ENCODE peak calls at places on chromosomes 2 and 18, in four cellular contexts. I, E, W and Z are unnamed samples.

GRCh38 chr2:29615183-29615582 is 306.2 kb downstream of the ALK start:
- DNase-seq in E (no peak), I (no peak), W (no peak), Z (no peak)

GRCh38 chr2:166293984-166294383 is 81.8 kb downstream of the SCN9A start:
- DNase-seq in I (no peak), E (no peak), W (no peak), Z (no peak)

GRCh38 chr18:13112982-13113381 is 105.6 kb upstream of the LDLRAD4 start:
- DNase-seq in E (peak; percentile 75), W (peak; percentile 2), I (peak; percentile 81), Z (peak; percentile 84)

GRCh38 chr2:30310955-30311354 is 79.6 kb downstream of the LBH start:
- DNase-seq in E (no peak), I (no peak), W (no peak), Z (no peak)

GRCh38 chr2:28343971-28344715 is 48.5 kb upstream of the FOSL2 start:
- DNase-seq in W (no peak), E (no peak), I (no peak), Z (no peak)

GRCh38 chr2:216713691-216714411 is 18.5 kb upstream of the IGFBP5 start:
- DNase-seq in I (no peak), E (no peak), W (no peak), Z (no peak)

GRCh38 chr2:19358242-19359020 is at the start of gene OSR1:
- DNase-seq in I (peak; percentile 53), E (no peak), W (no peak), Z (peak; percentile 70)

GRCh38 chr18:40371673-40372072 is 1583.4 kb upstream of the PIK3C3 start:
- DNase-seq in I (no peak), E (no peak), W (no peak), Z (no peak)

GRCh38 chr2:3785220-3785889 is 82.0 kb downstream of the DCDC2C start:
- DNase-seq in I (no peak), W (no peak), E (no peak), Z (no peak)

GRCh38 chr2:144444418-144444817 is 75.5 kb downstream of the ZEB2 start:
- DNase-seq in E (no peak), W (no peak), I (no peak), Z (no peak)

GRCh38 chr2:13006407-13006806 is 289.7 kb downstream of the TRIB2 start:
- DNase-seq in E (no peak), I (no peak), W (no peak), Z (no peak)

GRCh38 chr2:96687266-96687665 is 44.7 kb downstream of the FER1L5 start:
- DNase-seq in E (no peak), I (peak; percentile 46), W (no peak), Z (no peak)

GRCh38 chr2:46325178-46325928 is 28.1 kb downstream of the EPAS1 start:
- DNase-seq in E (peak; percentile 54), W (no peak), I (no peak), Z (no peak)

GRCh38 chr2:120344214-120344990 is 1.5 kb upstream of the INHBB start:
- DNase-seq in E (no peak), I (no peak), W (no peak), Z (peak; percentile 73)

GRCh38 chr2:120346034-120346666 is at the start of gene INHBB:
- DNase-seq in W (no peak), I (no peak), E (no peak), Z (peak; percentile 76)

GRCh38 chr2:120346667-120347358 is 877 bp downstream of the INHBB start:
- DNase-seq in W (no peak), I (no peak), E (no peak), Z (peak; percentile 66)

GRCh38 chr2:120343433-120344105 is 2.4 kb upstream of the INHBB start:
- DNase-seq in E (peak; percentile 66), W (peak; percentile 59), I (peak; percentile 68), Z (peak; percentile 92)

DNA sequence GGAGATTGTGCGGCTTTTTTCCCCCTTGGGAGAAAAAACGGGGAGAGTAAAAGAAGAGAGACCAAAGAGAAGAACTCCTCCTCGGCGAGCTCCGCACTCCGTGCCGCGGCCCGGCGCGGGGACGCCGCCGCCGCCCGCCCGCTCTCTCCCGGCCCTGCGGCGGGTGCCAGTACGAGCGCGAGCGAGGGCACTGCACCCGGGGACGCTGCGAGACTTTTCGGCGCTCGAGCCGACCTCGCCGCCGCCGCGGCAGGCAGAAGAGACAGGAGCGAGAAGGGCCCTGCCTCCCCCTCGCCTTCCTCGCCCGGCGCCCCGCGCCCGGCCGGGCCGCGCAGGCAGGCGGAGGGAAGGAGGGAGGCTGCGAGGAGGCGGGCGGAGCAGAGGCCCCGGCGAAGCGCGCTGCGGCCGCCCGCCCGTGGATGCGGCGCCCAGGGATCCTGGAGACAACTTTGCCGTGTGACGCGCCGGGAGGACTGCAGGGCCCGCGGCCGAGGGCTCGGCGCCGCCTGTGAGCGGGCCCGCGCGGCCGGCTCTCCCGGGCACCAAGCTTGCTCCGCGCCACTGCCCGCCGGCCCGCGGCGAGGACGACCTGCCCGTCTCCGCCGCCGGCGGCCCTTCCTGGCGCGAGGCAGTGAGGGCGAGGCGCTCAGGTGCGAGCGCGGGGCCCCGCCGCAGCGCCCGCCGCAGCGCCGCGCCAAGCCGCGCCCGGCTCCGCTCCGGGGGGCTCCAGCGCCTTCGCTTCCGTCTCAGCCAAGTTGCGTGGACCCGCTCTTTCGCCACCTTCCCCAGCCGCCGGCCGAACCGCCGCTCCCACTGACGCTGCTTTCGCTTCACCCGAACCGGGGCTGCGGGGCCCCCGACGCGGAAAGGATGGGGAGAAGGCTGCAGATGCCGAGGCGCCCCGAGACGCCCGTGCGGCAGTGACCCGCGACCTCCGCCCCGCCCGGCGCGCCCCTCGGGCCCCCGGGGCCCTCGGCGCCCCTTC is 653 bp upstream of the INHBB start:
- DNase-seq in I (no peak), E (no peak), W (no peak), Z (peak; percentile 76)
- TF ChIP-seq ELF1 in I (no peak), E (no peak), W (no peak), Z (no peak)

DNA sequence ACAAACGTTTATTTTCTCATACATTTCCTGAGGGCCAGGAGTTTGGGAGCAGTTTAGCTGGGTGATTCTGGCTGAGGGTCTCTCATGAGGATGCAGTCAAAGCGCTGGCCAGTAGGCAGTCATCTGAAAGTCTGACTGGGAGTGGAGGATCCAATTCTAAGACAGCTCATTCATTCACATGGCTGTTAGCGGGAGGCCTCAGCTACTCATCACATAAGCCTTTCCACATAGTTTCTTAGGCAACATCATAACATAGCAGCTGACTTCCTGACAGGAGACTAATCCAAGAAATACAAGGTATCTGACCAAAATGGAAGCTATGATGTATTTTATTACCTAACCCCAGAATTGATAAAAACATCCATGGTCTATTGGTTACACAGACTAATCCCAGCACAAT is 2.9 kb upstream of the MRPL44 start:
- DNase-seq in W (no peak), I (peak; percentile 14), E (no peak), Z (no peak)
- TF ChIP-seq ELF1 in W (no peak), I (no peak), E (no peak), Z (no peak)

GRCh38 chr2:170465241-170465640 is 249.9 kb upstream of the SP5 start:
- DNase-seq in W (no peak), E (no peak), I (peak; percentile 68), Z (no peak)
- TF ChIP-seq ELF1 in W (no peak), E (no peak), I (no peak), Z (no peak)

GRCh38 chr2:158103358-158104021 is 1.8 kb downstream of the UPP2 start:
- DNase-seq in E (no peak), I (no peak), W (no peak), Z (no peak)
- TF ChIP-seq ELF1 in E (no peak), I (no peak), W (no peak), Z (no peak)

GRCh38 chr2:131493199-131494018 is 1.2 kb upstream of the MZT2A start:
- DNase-seq in W (no peak), E (no peak), I (peak; percentile 29), Z (no peak)
- TF ChIP-seq ELF1 in W (no peak), E (no peak), I (no peak), Z (no peak)

DNA sequence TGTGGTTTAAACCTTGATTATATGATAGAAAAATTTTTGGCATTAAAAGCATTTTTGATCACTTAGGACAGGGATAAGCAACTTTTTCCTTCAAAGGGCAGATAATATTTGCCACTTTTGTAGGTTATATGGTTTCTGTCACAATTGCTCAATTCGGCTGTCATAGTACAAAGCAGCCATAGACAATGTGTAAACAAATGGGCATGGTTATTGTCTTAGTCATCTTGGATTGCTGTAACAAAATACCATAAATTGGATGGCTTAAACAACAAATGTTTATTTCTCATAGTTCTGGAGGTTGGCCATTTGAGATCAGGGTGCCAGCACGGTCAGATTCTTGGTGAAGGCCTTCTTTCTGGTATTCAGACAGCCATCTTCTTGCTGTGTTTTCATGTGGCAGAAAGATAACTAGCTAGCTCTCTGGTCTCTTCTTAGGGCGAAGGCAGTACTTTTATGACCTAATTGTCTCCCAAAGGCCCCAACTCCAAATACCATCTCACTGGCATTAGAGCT is 91.2 kb downstream of the TAF4B start:
- DNase-seq in W (no peak), I (peak; percentile 8), E (no peak), Z (no peak)
- TF ChIP-seq ELF1 in W (no peak), I (no peak), E (no peak), Z (no peak)

GRCh38 chr18:30491815-30492551 is 550.6 kb downstream of the DSC3 start:
- DNase-seq in I (no peak), E (no peak), W (no peak), Z (no peak)
- TF ChIP-seq ELF1 in I (no peak), E (no peak), W (no peak), Z (no peak)